ENCODE peak calls at places on chromosomes 4 and X, in eight cellular contexts. One of them, this sample, is unnamed.

GRCh38 chr4:147984065-147984777 is 252.3 kb downstream of the ARHGAP10 start:
- DNase-seq in RPMI7951: peak
- DNase-seq in T-cell: peak
- DNase-seq in non-pigmented ciliary epithelial cell: no peak
- DNase-seq in activated CD4-positive, alpha-beta T cell treated with anti-CD3 and anti-CD28 coated beads, Interleukin-2, amount 50 U/mL, for 4 hours: no peak
- DNase-seq in cerebellum: peak
- DNase-seq in SK-N-DZ: peak
- DNase-seq in upper lobe of right lung: no peak
- DNase-seq in this sample: peak

GRCh38 chr4:23878912-23879732 is 10.7 kb downstream of the PPARGC1A start:
- DNase-seq in RPMI7951: peak
- DNase-seq in T-cell: no peak
- DNase-seq in non-pigmented ciliary epithelial cell: no peak
- DNase-seq in activated CD4-positive, alpha-beta T cell treated with anti-CD3 and anti-CD28 coated beads, Interleukin-2, amount 50 U/mL, for 4 hours: no peak
- DNase-seq in cerebellum: no peak
- DNase-seq in SK-N-DZ: peak
- DNase-seq in upper lobe of right lung: no peak
- DNase-seq in this sample: peak

GRCh38 chr4:122819708-122820449 is 6.8 kb upstream of the FGF2 start:
- DNase-seq in RPMI7951: peak
- DNase-seq in T-cell: no peak
- DNase-seq in non-pigmented ciliary epithelial cell: no peak
- DNase-seq in activated CD4-positive, alpha-beta T cell treated with anti-CD3 and anti-CD28 coated beads, Interleukin-2, amount 50 U/mL, for 4 hours: no peak
- DNase-seq in cerebellum: no peak
- DNase-seq in SK-N-DZ: no peak
- DNase-seq in upper lobe of right lung: no peak
- DNase-seq in this sample: peak

GRCh38 chr4:7394184-7394575 is 40.5 kb downstream of the PSAPL1 start:
- DNase-seq in RPMI7951: no peak
- DNase-seq in T-cell: no peak
- DNase-seq in non-pigmented ciliary epithelial cell: no peak
- DNase-seq in activated CD4-positive, alpha-beta T cell treated with anti-CD3 and anti-CD28 coated beads, Interleukin-2, amount 50 U/mL, for 4 hours: no peak
- DNase-seq in cerebellum: no peak
- DNase-seq in SK-N-DZ: no peak
- DNase-seq in upper lobe of right lung: no peak
- DNase-seq in this sample: no peak

GRCh38 chr4:80592950-80593349 is 257.4 kb downstream of the CFAP299 start:
- DNase-seq in RPMI7951: no peak
- DNase-seq in T-cell: no peak
- DNase-seq in non-pigmented ciliary epithelial cell: no peak
- DNase-seq in activated CD4-positive, alpha-beta T cell treated with anti-CD3 and anti-CD28 coated beads, Interleukin-2, amount 50 U/mL, for 4 hours: no peak
- DNase-seq in cerebellum: no peak
- DNase-seq in SK-N-DZ: no peak
- DNase-seq in upper lobe of right lung: no peak
- DNase-seq in this sample: no peak

GRCh38 chr4:165991325-165992180 is 118.5 kb downstream of the TLL1 start:
- DNase-seq in RPMI7951: no peak
- DNase-seq in T-cell: no peak
- DNase-seq in non-pigmented ciliary epithelial cell: no peak
- DNase-seq in activated CD4-positive, alpha-beta T cell treated with anti-CD3 and anti-CD28 coated beads, Interleukin-2, amount 50 U/mL, for 4 hours: no peak
- DNase-seq in cerebellum: no peak
- DNase-seq in SK-N-DZ: no peak
- DNase-seq in upper lobe of right lung: no peak
- DNase-seq in this sample: no peak

GRCh38 chrX:107704181-107704580 is 71.4 kb downstream of the TSC22D3 start:
- DNase-seq in RPMI7951: no peak
- DNase-seq in T-cell: no peak
- DNase-seq in non-pigmented ciliary epithelial cell: no peak
- DNase-seq in activated CD4-positive, alpha-beta T cell treated with anti-CD3 and anti-CD28 coated beads, Interleukin-2, amount 50 U/mL, for 4 hours: no peak
- DNase-seq in cerebellum: no peak
- DNase-seq in SK-N-DZ: no peak
- DNase-seq in upper lobe of right lung: no peak
- DNase-seq in this sample: no peak

GRCh38 chr4:1411436-1412375 is 5.5 kb upstream of the NKX1-1 start:
- DNase-seq in RPMI7951: no peak
- DNase-seq in T-cell: no peak
- DNase-seq in non-pigmented ciliary epithelial cell: no peak
- DNase-seq in activated CD4-positive, alpha-beta T cell treated with anti-CD3 and anti-CD28 coated beads, Interleukin-2, amount 50 U/mL, for 4 hours: no peak
- DNase-seq in cerebellum: no peak
- DNase-seq in SK-N-DZ: no peak
- DNase-seq in upper lobe of right lung: peak
- DNase-seq in this sample: no peak

GRCh38 chr4:85423414-85423813 is 51.5 kb upstream of the ARHGAP24 start:
- DNase-seq in RPMI7951: no peak
- DNase-seq in T-cell: no peak
- DNase-seq in non-pigmented ciliary epithelial cell: no peak
- DNase-seq in activated CD4-positive, alpha-beta T cell treated with anti-CD3 and anti-CD28 coated beads, Interleukin-2, amount 50 U/mL, for 4 hours: no peak
- DNase-seq in cerebellum: no peak
- DNase-seq in SK-N-DZ: no peak
- DNase-seq in upper lobe of right lung: no peak
- DNase-seq in this sample: no peak

GRCh38 chr4:77012726-77013125 is 63.1 kb downstream of the CCNI start:
- DNase-seq in RPMI7951: no peak
- DNase-seq in T-cell: no peak
- DNase-seq in non-pigmented ciliary epithelial cell: no peak
- DNase-seq in activated CD4-positive, alpha-beta T cell treated with anti-CD3 and anti-CD28 coated beads, Interleukin-2, amount 50 U/mL, for 4 hours: no peak
- DNase-seq in cerebellum: no peak
- DNase-seq in SK-N-DZ: no peak
- DNase-seq in upper lobe of right lung: no peak
- DNase-seq in this sample: no peak

GRCh38 chr4:128690009-128690408 is 119.5 kb upstream of the JADE1 start:
- DNase-seq in RPMI7951: no peak
- DNase-seq in T-cell: no peak
- DNase-seq in non-pigmented ciliary epithelial cell: no peak
- DNase-seq in activated CD4-positive, alpha-beta T cell treated with anti-CD3 and anti-CD28 coated beads, Interleukin-2, amount 50 U/mL, for 4 hours: no peak
- DNase-seq in cerebellum: no peak
- DNase-seq in SK-N-DZ: no peak
- DNase-seq in upper lobe of right lung: no peak
- DNase-seq in this sample: no peak

GRCh38 chrX:19593684-19594083 is 78.4 kb upstream of the MAP3K15 start:
- DNase-seq in RPMI7951: peak
- DNase-seq in T-cell: peak
- DNase-seq in non-pigmented ciliary epithelial cell: no peak
- DNase-seq in activated CD4-positive, alpha-beta T cell treated with anti-CD3 and anti-CD28 coated beads, Interleukin-2, amount 50 U/mL, for 4 hours: no peak
- DNase-seq in cerebellum: peak
- DNase-seq in SK-N-DZ: peak
- DNase-seq in upper lobe of right lung: no peak
- DNase-seq in this sample: peak

GRCh38 chrX:39848243-39848642 is 249.5 kb downstream of the BCOR start:
- DNase-seq in RPMI7951: no peak
- DNase-seq in T-cell: no peak
- DNase-seq in non-pigmented ciliary epithelial cell: no peak
- DNase-seq in activated CD4-positive, alpha-beta T cell treated with anti-CD3 and anti-CD28 coated beads, Interleukin-2, amount 50 U/mL, for 4 hours: no peak
- DNase-seq in cerebellum: no peak
- DNase-seq in SK-N-DZ: no peak
- DNase-seq in upper lobe of right lung: no peak
- DNase-seq in this sample: no peak

GRCh38 chr4:101200561-101200960 is 146.8 kb downstream of the PPP3CA start:
- DNase-seq in RPMI7951: peak
- DNase-seq in T-cell: no peak
- DNase-seq in non-pigmented ciliary epithelial cell: peak
- DNase-seq in activated CD4-positive, alpha-beta T cell treated with anti-CD3 and anti-CD28 coated beads, Interleukin-2, amount 50 U/mL, for 4 hours: no peak
- DNase-seq in cerebellum: no peak
- DNase-seq in SK-N-DZ: no peak
- DNase-seq in upper lobe of right lung: no peak
- DNase-seq in this sample: peak

GRCh38 chr4:117137143-117137542 is 51.8 kb upstream of the TRAM1L1 start:
- DNase-seq in RPMI7951: peak
- DNase-seq in T-cell: no peak
- DNase-seq in non-pigmented ciliary epithelial cell: peak
- DNase-seq in activated CD4-positive, alpha-beta T cell treated with anti-CD3 and anti-CD28 coated beads, Interleukin-2, amount 50 U/mL, for 4 hours: no peak
- DNase-seq in cerebellum: no peak
- DNase-seq in SK-N-DZ: no peak
- DNase-seq in upper lobe of right lung: no peak
- DNase-seq in this sample: peak

GRCh38 chr4:116016201-116016600 is 902.8 kb upstream of the NDST4 start:
- DNase-seq in RPMI7951: peak
- DNase-seq in T-cell: no peak
- DNase-seq in non-pigmented ciliary epithelial cell: peak
- DNase-seq in activated CD4-positive, alpha-beta T cell treated with anti-CD3 and anti-CD28 coated beads, Interleukin-2, amount 50 U/mL, for 4 hours: no peak
- DNase-seq in cerebellum: no peak
- DNase-seq in SK-N-DZ: no peak
- DNase-seq in upper lobe of right lung: no peak
- DNase-seq in this sample: peak

GRCh38 chrX:4379071-4379470 is 665.6 kb upstream of the PRKX start:
- DNase-seq in RPMI7951: no peak
- DNase-seq in T-cell: no peak
- DNase-seq in non-pigmented ciliary epithelial cell: no peak
- DNase-seq in activated CD4-positive, alpha-beta T cell treated with anti-CD3 and anti-CD28 coated beads, Interleukin-2, amount 50 U/mL, for 4 hours: no peak
- DNase-seq in cerebellum: no peak
- DNase-seq in SK-N-DZ: no peak
- DNase-seq in upper lobe of right lung: no peak
- DNase-seq in this sample: no peak